ENCODE peak calls at places on chromosomes 6 and 20, in six cellular contexts. P is neural crest cell, M is retina, J is ACHN, C is tibial nerve, O is T-helper 1 cell. X is an unnamed sample.

GRCh38 chr20:37361336-37361735 is 15.4 kb downstream of the SRC start:
- DNase-seq in P (no peak), C (no peak), M (no peak), O (no peak), J (no peak), X (no peak)

GRCh38 chr6:154450498-154450897 is 60.0 kb downstream of the CNKSR3 start:
- DNase-seq in J (no peak), O (no peak), M (no peak), C (no peak), P (no peak), X (no peak)

GRCh38 chr6:122564230-122564629 is 46.0 kb upstream of the PKIB start:
- DNase-seq in O (no peak), M (no peak), P (no peak), C (no peak), J (no peak), X (no peak)

GRCh38 chr6:55777461-55777860 is 97.9 kb downstream of the BMP5 start:
- DNase-seq in O (no peak), P (no peak), J (no peak), M (no peak), C (no peak), X (no peak)

GRCh38 chr6:10268661-10269060 is 146.2 kb downstream of the TFAP2A start:
- DNase-seq in C (no peak), O (no peak), J (no peak), P (no peak), M (peak), X (no peak)

GRCh38 chr20:59754551-59754950 is 150.2 kb downstream of the PHACTR3 start:
- DNase-seq in O (no peak), P (no peak), J (no peak), M (no peak), C (no peak), X (no peak)

GRCh38 chr6:20197251-20197650 is 15.0 kb downstream of the MBOAT1 start:
- DNase-seq in J (no peak), O (no peak), M (no peak), P (no peak), C (no peak), X (no peak)

GRCh38 chr6:10801224-10801848 is 37.0 kb downstream of the MAK start:
- DNase-seq in P (peak), O (peak), J (peak), M (peak), C (peak), X (peak)

GRCh38 chr20:59350330-59351147 is 50.1 kb downstream of the EDN3 start:
- DNase-seq in C (no peak), O (no peak), P (no peak), M (no peak), J (no peak), X (no peak)

GRCh38 chr20:33848391-33848790 is 37.2 kb downstream of the CHMP4B start:
- DNase-seq in O (no peak), M (no peak), P (no peak), C (no peak), J (no peak), X (no peak)

GRCh38 chr6:5762561-5762968 is 244.2 kb downstream of the NRN1 start:
- DNase-seq in P (no peak), C (no peak), O (no peak), M (no peak), J (no peak), X (no peak)

GRCh38 chr20:59159822-59160740 is 3.5 kb upstream of the ZNF831 start:
- DNase-seq in P (no peak), J (no peak), M (no peak), O (peak), C (no peak), X (no peak)

GRCh38 chr6:33314943-33315752 is 1.3 kb upstream of the TAPBP start:
- DNase-seq in O (no peak), M (peak), P (no peak), J (no peak), C (no peak), X (peak)

GRCh38 chr20:33552519-33552918 is 62.6 kb downstream of the CBFA2T2 start:
- DNase-seq in C (no peak), O (no peak), P (no peak), J (no peak), M (no peak), X (no peak)

GRCh38 chr6:105941616-105942412 is 144.3 kb upstream of the PRDM1 start:
- DNase-seq in J (no peak), M (no peak), O (no peak), P (no peak), C (no peak), X (no peak)

GRCh38 chr20:4956200-4956810 is 45.0 kb downstream of the SLC23A2 start:
- DNase-seq in M (no peak), C (no peak), J (peak), P (no peak), O (peak), X (no peak)

GRCh38 chr6:25417206-25417605 is 138.0 kb downstream of the CARMIL1 start:
- DNase-seq in M (no peak), P (no peak), J (peak), C (no peak), O (no peak), X (no peak)

GRCh38 chr6:129280719-129281118 is 397.8 kb downstream of the LAMA2 start:
- DNase-seq in M (peak), C (no peak), J (no peak), P (no peak), O (peak), X (no peak)

GRCh38 chr6:16602035-16602434 is 159.2 kb downstream of the ATXN1 start:
- DNase-seq in J (no peak), P (no peak), M (no peak), O (peak), C (no peak), X (no peak)

GRCh38 chr6:13425270-13425905 is 62.0 kb downstream of the GFOD1 start:
- DNase-seq in C (no peak), J (no peak), O (no peak), M (no peak), P (no peak), X (no peak)

GRCh38 chr6:122495612-122496011 is 24.0 kb upstream of the SERINC1 start:
- DNase-seq in M (no peak), P (no peak), C (no peak), J (no peak), O (peak), X (no peak)

GRCh38 chr20:4813076-4813838 is 91.5 kb downstream of the PRND start:
- DNase-seq in P (no peak), J (no peak), M (peak), C (no peak), O (peak), X (no peak)

GRCh38 chr20:25341716-25342680 is 48.6 kb downstream of the ABHD12 start:
- DNase-seq in M (no peak), P (no peak), J (no peak), O (no peak), C (no peak), X (no peak)

GRCh38 chr20:46257887-46258286 is 50.4 kb downstream of the CDH22 start:
- DNase-seq in C (no peak), O (no peak), M (no peak), P (no peak), J (no peak), X (no peak)

GRCh38 chr20:2349801-2350200 is 30.9 kb upstream of the TGM6 start:
- DNase-seq in J (no peak), O (no peak), C (no peak), P (no peak), M (no peak), X (no peak)

GRCh38 chr6:163001341-163001740 is 273.6 kb downstream of the PACRG start:
- DNase-seq in P (no peak), O (peak), M (no peak), C (no peak), J (no peak), X (no peak)

GRCh38 chr20:61942526-61942925 is 123.2 kb downstream of the TAF4 start:
- DNase-seq in M (no peak), O (no peak), J (no peak), P (no peak), C (no peak), X (no peak)

GRCh38 chr6:3438190-3439167 is 18.4 kb downstream of the SLC22A23 start:
- DNase-seq in M (no peak), P (no peak), C (no peak), J (no peak), O (no peak), X (no peak)

GRCh38 chr6:75882734-75883133 is 133.7 kb downstream of the MYO6 start:
- DNase-seq in P (no peak), J (peak), C (no peak), M (no peak), O (no peak), X (no peak)

GRCh38 chr20:63846128-63846771 is 15.0 kb upstream of the ABHD16B start:
- DNase-seq in P (no peak), M (peak), C (no peak), O (no peak), J (no peak), X (no peak)

X was measured in endothelial cell.